ENCODE peak calls at places on chromosomes 4 and X, in eight cellular contexts. One of them, this sample, is unnamed.

GRCh38 chr4:139655116-139655515 is 10.5 kb upstream of the MGST2 start:
- DNase-seq in NB4: peak; percentile 53
- DNase-seq in fibroblast of mammary gland: peak; percentile 62
- DNase-seq in A673: peak; percentile 45
- DNase-seq in HepG2: peak; percentile 65
- DNase-seq in heart left ventricle: no peak
- DNase-seq in fibroblast of lung: peak; percentile 56
- DNase-seq in Peyer's patch: no peak
- DNase-seq in this sample: no peak

GRCh38 chr4:137998666-137999429 is 243.3 kb downstream of the SLC7A11 start:
- DNase-seq in fibroblast of mammary gland: no peak
- DNase-seq in NB4: no peak
- DNase-seq in heart left ventricle: no peak
- DNase-seq in Peyer's patch: no peak
- DNase-seq in A673: no peak
- DNase-seq in HepG2: no peak
- DNase-seq in fibroblast of lung: peak; percentile 93
- DNase-seq in this sample: peak; percentile 72

GRCh38 chr4:98599617-98600016 is 58.8 kb downstream of the TSPAN5 start:
- DNase-seq in A673: no peak
- DNase-seq in fibroblast of mammary gland: no peak
- DNase-seq in Peyer's patch: no peak
- DNase-seq in NB4: no peak
- DNase-seq in heart left ventricle: no peak
- DNase-seq in HepG2: no peak
- DNase-seq in fibroblast of lung: no peak
- DNase-seq in this sample: no peak

GRCh38 chr4:147518846-147519767 is 38.2 kb downstream of the EDNRA start:
- DNase-seq in HepG2: peak; percentile 39
- DNase-seq in fibroblast of lung: peak; percentile 78
- DNase-seq in Peyer's patch: no peak
- DNase-seq in NB4: peak; percentile 62
- DNase-seq in fibroblast of mammary gland: peak; percentile 85
- DNase-seq in A673: peak; percentile 81
- DNase-seq in heart left ventricle: peak; percentile 25
- DNase-seq in this sample: no peak

GRCh38 chrX:18390941-18391538 is 34.4 kb upstream of the CDKL5 start:
- DNase-seq in A673: peak; percentile 79
- DNase-seq in heart left ventricle: peak; percentile 24
- DNase-seq in NB4: peak; percentile 66
- DNase-seq in HepG2: peak; percentile 14
- DNase-seq in Peyer's patch: peak; percentile 55
- DNase-seq in fibroblast of lung: peak; percentile 46
- DNase-seq in fibroblast of mammary gland: peak; percentile 69
- DNase-seq in this sample: no peak

GRCh38 chr4:123587983-123588494 is 191.4 kb downstream of the SPRY1 start:
- DNase-seq in heart left ventricle: no peak
- DNase-seq in A673: peak; percentile 42
- DNase-seq in Peyer's patch: peak; percentile 59
- DNase-seq in fibroblast of lung: peak; percentile 58
- DNase-seq in HepG2: peak; percentile 32
- DNase-seq in NB4: peak; percentile 50
- DNase-seq in fibroblast of mammary gland: no peak
- DNase-seq in this sample: peak; percentile 83

GRCh38 chr4:106584590-106584989 is 216.0 kb upstream of the GIMD1 start:
- DNase-seq in heart left ventricle: no peak
- DNase-seq in fibroblast of lung: peak; percentile 80
- DNase-seq in fibroblast of mammary gland: peak; percentile 18
- DNase-seq in Peyer's patch: no peak
- DNase-seq in A673: peak; percentile 17
- DNase-seq in NB4: no peak
- DNase-seq in HepG2: no peak
- DNase-seq in this sample: no peak

GRCh38 chrX:40897768-40898167 is 162.4 kb upstream of the MED14 start:
- DNase-seq in fibroblast of mammary gland: no peak
- DNase-seq in Peyer's patch: no peak
- DNase-seq in HepG2: no peak
- DNase-seq in NB4: no peak
- DNase-seq in A673: no peak
- DNase-seq in fibroblast of lung: no peak
- DNase-seq in heart left ventricle: no peak
- DNase-seq in this sample: no peak

GRCh38 chrX:124392794-124393193 is 46.4 kb downstream of the SH2D1A start:
- DNase-seq in NB4: no peak
- DNase-seq in Peyer's patch: no peak
- DNase-seq in heart left ventricle: no peak
- DNase-seq in A673: no peak
- DNase-seq in fibroblast of lung: no peak
- DNase-seq in HepG2: no peak
- DNase-seq in fibroblast of mammary gland: no peak
- DNase-seq in this sample: no peak

GRCh38 chr4:153156263-153156662 is 48.0 kb upstream of the TRIM2 start:
- DNase-seq in fibroblast of lung: peak; percentile 5
- DNase-seq in Peyer's patch: no peak
- DNase-seq in NB4: peak; percentile 80
- DNase-seq in heart left ventricle: no peak
- DNase-seq in HepG2: no peak
- DNase-seq in A673: peak; percentile 90
- DNase-seq in fibroblast of mammary gland: no peak
- DNase-seq in this sample: no peak

GRCh38 chr4:81724925-81725329 is 253.2 kb upstream of the RASGEF1B start:
- DNase-seq in fibroblast of mammary gland: peak; percentile 2
- DNase-seq in A673: peak; percentile 34
- DNase-seq in HepG2: peak; percentile 7
- DNase-seq in Peyer's patch: peak; percentile 72
- DNase-seq in NB4: no peak
- DNase-seq in heart left ventricle: peak; percentile 33
- DNase-seq in fibroblast of lung: no peak
- DNase-seq in this sample: no peak

GRCh38 chrX:118116308-118117068 is at the start of gene KLHL13:
- DNase-seq in fibroblast of lung: peak; percentile 41
- DNase-seq in Peyer's patch: peak; percentile 57
- DNase-seq in heart left ventricle: peak; percentile 49
- DNase-seq in fibroblast of mammary gland: peak; percentile 26
- DNase-seq in NB4: peak; percentile 54
- DNase-seq in A673: peak; percentile 55
- DNase-seq in HepG2: no peak
- DNase-seq in this sample: no peak

GRCh38 chr4:113760094-113760851 is 1.3 kb downstream of the CAMK2D start:
- DNase-seq in A673: peak; percentile 67
- DNase-seq in heart left ventricle: peak; percentile 28
- DNase-seq in fibroblast of mammary gland: peak; percentile 63
- DNase-seq in HepG2: no peak
- DNase-seq in Peyer's patch: peak; percentile 62
- DNase-seq in fibroblast of lung: peak; percentile 59
- DNase-seq in NB4: peak; percentile 48
- DNase-seq in this sample: no peak

GRCh38 chrX:133838761-133839676 is 146.4 kb downstream of the GPC3 start:
- DNase-seq in NB4: peak; percentile 27
- DNase-seq in Peyer's patch: no peak
- DNase-seq in A673: peak; percentile 62
- DNase-seq in heart left ventricle: no peak
- DNase-seq in HepG2: no peak
- DNase-seq in fibroblast of mammary gland: peak; percentile 45
- DNase-seq in fibroblast of lung: peak; percentile 14
- DNase-seq in this sample: no peak

GRCh38 chrX:70046978-70047377 is 2.8 kb downstream of the AWAT2 start:
- DNase-seq in fibroblast of mammary gland: peak; percentile 20
- DNase-seq in A673: no peak
- DNase-seq in Peyer's patch: no peak
- DNase-seq in HepG2: no peak
- DNase-seq in heart left ventricle: no peak
- DNase-seq in NB4: no peak
- DNase-seq in fibroblast of lung: no peak
- DNase-seq in this sample: no peak

GRCh38 chr4:98657531-98658286 is 702 bp downstream of the TSPAN5 start:
- DNase-seq in NB4: peak; percentile 30
- DNase-seq in fibroblast of lung: peak; percentile 76
- DNase-seq in heart left ventricle: peak; percentile 14
- DNase-seq in Peyer's patch: peak; percentile 55
- DNase-seq in A673: peak; percentile 52
- DNase-seq in HepG2: no peak
- DNase-seq in fibroblast of mammary gland: peak; percentile 77
- DNase-seq in this sample: no peak

GRCh38 chrX:53421125-53421524 is 1.3 kb downstream of the SMC1A start:
- DNase-seq in A673: peak; percentile 16
- DNase-seq in fibroblast of mammary gland: no peak
- DNase-seq in heart left ventricle: no peak
- DNase-seq in fibroblast of lung: no peak
- DNase-seq in NB4: no peak
- DNase-seq in Peyer's patch: no peak
- DNase-seq in HepG2: no peak
- DNase-seq in this sample: no peak

DNA sequence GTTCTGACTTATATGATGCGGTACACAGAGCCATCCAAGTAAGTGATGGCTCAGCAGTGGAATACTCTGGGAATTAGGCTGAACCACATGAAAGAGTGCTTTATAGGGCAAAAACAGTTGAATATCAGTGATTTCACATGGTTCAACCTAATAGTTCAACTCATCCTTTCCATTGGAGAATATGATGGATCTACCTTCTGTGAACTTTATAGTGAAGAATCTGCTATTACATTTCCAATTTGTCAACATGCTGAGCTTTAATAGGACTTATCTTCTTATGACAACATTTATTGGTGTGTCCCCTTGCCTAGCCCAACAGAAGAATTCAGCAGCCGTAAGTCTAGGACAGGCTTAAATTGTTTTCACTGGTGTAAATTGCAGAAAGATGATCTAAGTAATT is 15.4 kb upstream of the AFP start:
- DNase-seq in NB4: no peak
- DNase-seq in fibroblast of mammary gland: no peak
- DNase-seq in HepG2: no peak
- DNase-seq in fibroblast of lung: no peak
- DNase-seq in heart left ventricle: no peak
- DNase-seq in A673: no peak
- DNase-seq in Peyer's patch: no peak
- DNase-seq in this sample: no peak
- TF ChIP-seq CTCF in NB4: no peak
- TF ChIP-seq CTCF in fibroblast of mammary gland: no peak
- TF ChIP-seq CTCF in HepG2: no peak
- TF ChIP-seq CTCF in fibroblast of lung: no peak
- TF ChIP-seq CTCF in heart left ventricle: no peak
- TF ChIP-seq CTCF in A673: no peak
- TF ChIP-seq CTCF in Peyer's patch: no peak
- TF ChIP-seq CTCF in this sample: no peak

GRCh38 chrX:131783555-131784338 is 239.4 kb upstream of the STK26 start:
- DNase-seq in A673: peak; percentile 90
- DNase-seq in fibroblast of lung: peak; percentile 75
- DNase-seq in fibroblast of mammary gland: peak; percentile 91
- DNase-seq in Peyer's patch: no peak
- DNase-seq in heart left ventricle: no peak
- DNase-seq in HepG2: no peak
- DNase-seq in NB4: no peak
- DNase-seq in this sample: no peak
- H3K4me3 ChIP-seq in A673: no peak overlapping the region
- H3K4me3 ChIP-seq in fibroblast of lung: no peak overlapping the region
- H3K4me3 ChIP-seq in fibroblast of mammary gland: no peak overlapping the region
- H3K4me3 ChIP-seq in Peyer's patch: no peak overlapping the region
- H3K4me3 ChIP-seq in heart left ventricle: no peak overlapping the region
- H3K4me3 ChIP-seq in HepG2: no peak overlapping the region
- H3K4me3 ChIP-seq in NB4: no peak overlapping the region
- H3K4me3 ChIP-seq in this sample: no peak overlapping the region

DNA sequence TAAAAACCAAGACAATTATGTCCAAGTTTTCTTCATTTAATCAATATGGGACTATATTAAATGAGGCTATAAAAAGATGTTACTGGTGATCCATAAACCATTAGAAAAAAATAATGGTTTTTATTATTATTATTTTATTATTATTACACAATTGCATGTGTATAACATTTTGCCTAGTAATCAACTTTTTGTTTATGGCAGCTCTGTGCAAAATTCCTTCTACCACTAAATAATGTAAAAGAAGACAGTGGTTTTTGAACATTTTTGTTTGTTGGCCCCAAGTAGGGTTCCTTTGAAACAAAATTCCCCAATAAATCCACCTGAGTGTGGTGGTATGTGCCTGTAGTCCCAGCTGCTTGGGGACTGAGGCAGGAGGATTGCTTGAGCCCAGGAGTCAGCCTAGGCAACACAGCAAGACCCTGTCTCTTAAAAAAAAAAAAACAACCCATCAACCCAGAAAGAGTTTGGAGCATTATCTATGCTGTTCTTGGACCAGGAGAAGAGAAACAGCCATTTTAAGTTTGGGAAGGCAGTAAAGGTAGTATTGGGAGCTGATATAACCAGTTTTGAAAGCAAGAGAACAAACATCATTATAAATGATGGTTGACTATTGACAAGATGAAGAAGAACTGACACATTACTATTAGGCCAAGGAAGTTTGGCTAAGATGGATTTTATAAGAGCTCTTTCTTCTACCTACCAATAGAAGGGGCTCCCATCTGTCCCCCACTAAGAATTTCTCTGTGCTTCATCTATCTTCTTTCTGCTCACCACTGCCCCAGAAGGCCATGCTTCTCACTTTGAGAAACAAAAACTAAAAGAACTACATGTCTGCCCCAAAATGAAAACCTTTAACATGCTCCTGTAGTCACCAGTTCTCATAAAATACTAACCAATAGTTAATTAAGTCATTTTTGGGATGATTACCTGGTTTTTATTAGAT is 2.2 kb downstream of the TMEM156 start:
- DNase-seq in A673: no peak
- DNase-seq in fibroblast of mammary gland: no peak
- DNase-seq in Peyer's patch: no peak
- DNase-seq in HepG2: no peak
- DNase-seq in NB4: peak; percentile 68
- DNase-seq in heart left ventricle: no peak
- DNase-seq in fibroblast of lung: no peak
- DNase-seq in this sample: no peak
- TF ChIP-seq CTCF in A673: no peak
- TF ChIP-seq CTCF in fibroblast of mammary gland: no peak
- TF ChIP-seq CTCF in Peyer's patch: no peak
- TF ChIP-seq CTCF in HepG2: no peak
- TF ChIP-seq CTCF in NB4: peak; percentile 15
- TF ChIP-seq CTCF in heart left ventricle: no peak
- TF ChIP-seq CTCF in fibroblast of lung: no peak
- TF ChIP-seq CTCF in this sample: no peak

GRCh38 chrX:12958059-12958458 is 16.9 kb upstream of the TMSB4X start:
- DNase-seq in heart left ventricle: no peak
- DNase-seq in fibroblast of lung: no peak
- DNase-seq in A673: no peak
- DNase-seq in HepG2: no peak
- DNase-seq in fibroblast of mammary gland: no peak
- DNase-seq in Peyer's patch: no peak
- DNase-seq in NB4: no peak
- DNase-seq in this sample: no peak

GRCh38 chrX:12954981-12955380 is 19.9 kb upstream of the TMSB4X start:
- DNase-seq in NB4: peak; percentile 81
- DNase-seq in heart left ventricle: no peak
- DNase-seq in fibroblast of mammary gland: no peak
- DNase-seq in fibroblast of lung: no peak
- DNase-seq in Peyer's patch: no peak
- DNase-seq in HepG2: no peak
- DNase-seq in A673: no peak
- DNase-seq in this sample: no peak

GRCh38 chrX:12955882-12956703 is 18.8 kb upstream of the TMSB4X start:
- DNase-seq in fibroblast of mammary gland: peak; percentile 66
- DNase-seq in Peyer's patch: no peak
- DNase-seq in heart left ventricle: no peak
- DNase-seq in NB4: peak; percentile 98
- DNase-seq in A673: peak; percentile 71
- DNase-seq in fibroblast of lung: peak; percentile 81
- DNase-seq in HepG2: peak; percentile 46
- DNase-seq in this sample: no peak

GRCh38 chrX:12958461-12958860 is 16.4 kb upstream of the TMSB4X start:
- DNase-seq in HepG2: no peak
- DNase-seq in fibroblast of mammary gland: no peak
- DNase-seq in A673: no peak
- DNase-seq in fibroblast of lung: no peak
- DNase-seq in Peyer's patch: no peak
- DNase-seq in heart left ventricle: no peak
- DNase-seq in NB4: no peak
- DNase-seq in this sample: no peak

GRCh38 chrX:12956704-12957541 is 18.0 kb upstream of the TMSB4X start:
- DNase-seq in Peyer's patch: no peak
- DNase-seq in HepG2: no peak
- DNase-seq in heart left ventricle: no peak
- DNase-seq in fibroblast of lung: peak; percentile 68
- DNase-seq in fibroblast of mammary gland: no peak
- DNase-seq in NB4: peak; percentile 91
- DNase-seq in A673: peak; percentile 70
- DNase-seq in this sample: no peak
- H3K4me3 ChIP-seq in Peyer's patch: no peak overlapping the region
- H3K4me3 ChIP-seq in HepG2: no peak overlapping the region
- H3K4me3 ChIP-seq in heart left ventricle: no peak overlapping the region
- H3K4me3 ChIP-seq in fibroblast of lung: no peak overlapping the region
- H3K4me3 ChIP-seq in fibroblast of mammary gland: no peak overlapping the region
- H3K4me3 ChIP-seq in NB4: peak overlapping the region; percentile 71
- H3K4me3 ChIP-seq in A673: no peak overlapping the region
- H3K4me3 ChIP-seq in this sample: no peak overlapping the region